ENCODE peak calls at places on chromosomes 1 and 21, in ten cellular contexts. One of them, this sample, is unnamed.
A peak's percentile ranks its signal among the peaks of the same experiment; 100 is the strongest.

GRCh38 chr1:165539306-165539705 is 4.5 kb upstream of the LRRC52 start:
- DNase-seq in endothelial cell of umbilical vein: no peak
- DNase-seq in uterus: no peak
- DNase-seq in breast epithelium: peak; percentile 38
- DNase-seq in A549: peak; percentile 69
- DNase-seq in suprapubic skin: no peak
- DNase-seq in tibial nerve: no peak
- DNase-seq in transverse colon: no peak
- DNase-seq in right lobe of liver: no peak
- DNase-seq in stomach: no peak
- DNase-seq in this sample: no peak

GRCh38 chr1:25641931-25642611 is 25.5 kb downstream of the MAN1C1 start:
- DNase-seq in endothelial cell of umbilical vein: peak; percentile 8
- DNase-seq in uterus: peak; percentile 38
- DNase-seq in breast epithelium: no peak
- DNase-seq in A549: no peak
- DNase-seq in suprapubic skin: no peak
- DNase-seq in tibial nerve: no peak
- DNase-seq in transverse colon: no peak
- DNase-seq in right lobe of liver: no peak
- DNase-seq in stomach: no peak
- DNase-seq in this sample: no peak

GRCh38 chr1:35556494-35557117 is 597 bp downstream of the KIAA0319L start:
- DNase-seq in endothelial cell of umbilical vein: no peak
- DNase-seq in uterus: no peak
- DNase-seq in breast epithelium: no peak
- DNase-seq in A549: no peak
- DNase-seq in suprapubic skin: no peak
- DNase-seq in tibial nerve: no peak
- DNase-seq in transverse colon: no peak
- DNase-seq in right lobe of liver: no peak
- DNase-seq in stomach: no peak
- DNase-seq in this sample: no peak

GRCh38 chr1:10196991-10197390 is 13.4 kb upstream of the KIF1B start:
- DNase-seq in endothelial cell of umbilical vein: no peak
- DNase-seq in uterus: peak; percentile 55
- DNase-seq in breast epithelium: no peak
- DNase-seq in A549: no peak
- DNase-seq in suprapubic skin: no peak
- DNase-seq in tibial nerve: no peak
- DNase-seq in transverse colon: no peak
- DNase-seq in right lobe of liver: no peak
- DNase-seq in stomach: no peak
- DNase-seq in this sample: no peak

GRCh38 chr1:154386643-154387352 is 18.3 kb upstream of the IL6R start:
- DNase-seq in endothelial cell of umbilical vein: no peak
- DNase-seq in uterus: no peak
- DNase-seq in breast epithelium: no peak
- DNase-seq in A549: no peak
- DNase-seq in suprapubic skin: no peak
- DNase-seq in tibial nerve: no peak
- DNase-seq in transverse colon: peak; percentile 39
- DNase-seq in right lobe of liver: no peak
- DNase-seq in stomach: no peak
- DNase-seq in this sample: no peak

GRCh38 chr1:170221031-170221430 is 75.3 kb downstream of the NTMT2 start:
- DNase-seq in endothelial cell of umbilical vein: no peak
- DNase-seq in uterus: peak; percentile 32
- DNase-seq in breast epithelium: no peak
- DNase-seq in A549: no peak
- DNase-seq in suprapubic skin: no peak
- DNase-seq in tibial nerve: peak; percentile 20
- DNase-seq in transverse colon: no peak
- DNase-seq in right lobe of liver: no peak
- DNase-seq in stomach: no peak
- DNase-seq in this sample: peak; percentile 24

GRCh38 chr1:160076295-160076694 is 5.0 kb upstream of the KCNJ9 start:
- DNase-seq in endothelial cell of umbilical vein: no peak
- DNase-seq in uterus: no peak
- DNase-seq in breast epithelium: no peak
- DNase-seq in A549: no peak
- DNase-seq in suprapubic skin: no peak
- DNase-seq in tibial nerve: no peak
- DNase-seq in transverse colon: no peak
- DNase-seq in right lobe of liver: no peak
- DNase-seq in stomach: no peak
- DNase-seq in this sample: no peak

GRCh38 chr21:15667010-15667409 is 62.8 kb upstream of the USP25 start:
- DNase-seq in endothelial cell of umbilical vein: no peak
- DNase-seq in uterus: no peak
- DNase-seq in breast epithelium: no peak
- DNase-seq in A549: peak; percentile 13
- DNase-seq in suprapubic skin: no peak
- DNase-seq in tibial nerve: no peak
- DNase-seq in transverse colon: no peak
- DNase-seq in right lobe of liver: no peak
- DNase-seq in stomach: no peak
- DNase-seq in this sample: no peak

GRCh38 chr1:2300851-2301606 is 72.9 kb downstream of the SKI start:
- DNase-seq in endothelial cell of umbilical vein: peak; percentile 62
- DNase-seq in uterus: no peak
- DNase-seq in breast epithelium: peak; percentile 74
- DNase-seq in A549: no peak
- DNase-seq in suprapubic skin: no peak
- DNase-seq in tibial nerve: peak; percentile 70
- DNase-seq in transverse colon: peak; percentile 86
- DNase-seq in right lobe of liver: peak; percentile 78
- DNase-seq in stomach: peak; percentile 74
- DNase-seq in this sample: peak; percentile 87

GRCh38 chr1:232227171-232227740 is 402.7 kb downstream of the SIPA1L2 start:
- DNase-seq in endothelial cell of umbilical vein: peak; percentile 6
- DNase-seq in uterus: no peak
- DNase-seq in breast epithelium: no peak
- DNase-seq in A549: no peak
- DNase-seq in suprapubic skin: no peak
- DNase-seq in tibial nerve: no peak
- DNase-seq in transverse colon: no peak
- DNase-seq in right lobe of liver: no peak
- DNase-seq in stomach: no peak
- DNase-seq in this sample: no peak

GRCh38 chr1:63124666-63125191 is 197.6 kb upstream of the FOXD3 start:
- DNase-seq in endothelial cell of umbilical vein: peak; percentile 78
- DNase-seq in uterus: no peak
- DNase-seq in breast epithelium: no peak
- DNase-seq in A549: no peak
- DNase-seq in suprapubic skin: no peak
- DNase-seq in tibial nerve: no peak
- DNase-seq in transverse colon: no peak
- DNase-seq in right lobe of liver: no peak
- DNase-seq in stomach: no peak
- DNase-seq in this sample: no peak

GRCh38 chr1:28104866-28105467 is 16.6 kb upstream of the EYA3 start:
- DNase-seq in endothelial cell of umbilical vein: peak; percentile 45
- DNase-seq in uterus: no peak
- DNase-seq in breast epithelium: no peak
- DNase-seq in A549: peak; percentile 67
- DNase-seq in suprapubic skin: no peak
- DNase-seq in tibial nerve: no peak
- DNase-seq in transverse colon: peak; percentile 72
- DNase-seq in right lobe of liver: no peak
- DNase-seq in stomach: peak; percentile 75
- DNase-seq in this sample: peak; percentile 36

DNA sequence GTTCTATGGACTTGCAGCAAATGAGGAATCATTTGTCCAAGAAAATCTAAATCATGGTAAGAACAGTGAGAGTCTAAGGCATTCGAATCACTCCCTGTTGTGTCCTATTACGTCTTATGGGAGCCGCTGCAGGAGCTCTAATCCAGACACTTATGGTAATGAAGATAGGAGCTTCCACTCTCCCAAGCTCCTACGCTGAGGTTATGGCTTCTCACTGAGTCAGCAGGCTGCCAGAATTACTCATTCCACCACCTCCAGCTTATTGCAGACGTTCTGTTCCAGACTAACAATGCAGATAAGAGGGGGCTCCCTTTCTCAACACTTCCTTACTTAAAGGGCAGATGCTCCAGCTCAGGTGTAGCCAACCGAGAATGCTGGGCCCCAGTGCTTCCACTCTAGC is 212.6 kb downstream of the GREM2 start:
- DNase-seq in endothelial cell of umbilical vein: no peak
- DNase-seq in uterus: peak; percentile 28
- DNase-seq in breast epithelium: no peak
- DNase-seq in A549: peak; percentile 26
- DNase-seq in suprapubic skin: no peak
- DNase-seq in tibial nerve: no peak
- DNase-seq in transverse colon: no peak
- DNase-seq in right lobe of liver: no peak
- DNase-seq in stomach: no peak
- DNase-seq in this sample: no peak
- H3K4me1 ChIP-seq in endothelial cell of umbilical vein: no peaks in the 10 kb centered on the region
- H3K4me1 ChIP-seq in uterus: no peaks in the 10 kb centered on the region
- H3K4me1 ChIP-seq in breast epithelium: no peaks in the 10 kb centered on the region
- H3K4me1 ChIP-seq in A549: peaks cover 19% of the 10 kb centered on the region
- H3K4me1 ChIP-seq in suprapubic skin: no peaks in the 10 kb centered on the region
- H3K4me1 ChIP-seq in tibial nerve: no peaks in the 10 kb centered on the region
- H3K4me1 ChIP-seq in transverse colon: no peaks in the 10 kb centered on the region
- H3K4me1 ChIP-seq in right lobe of liver: no peaks in the 10 kb centered on the region
- H3K4me1 ChIP-seq in stomach: peaks cover 4% of the 10 kb centered on the region
- H3K4me1 ChIP-seq in this sample: no peaks in the 10 kb centered on the region

GRCh38 chr1:56626546-56626945 is 18.6 kb upstream of the PRKAA2 start:
- DNase-seq in endothelial cell of umbilical vein: no peak
- DNase-seq in uterus: no peak
- DNase-seq in breast epithelium: no peak
- DNase-seq in A549: no peak
- DNase-seq in suprapubic skin: no peak
- DNase-seq in tibial nerve: no peak
- DNase-seq in transverse colon: no peak
- DNase-seq in right lobe of liver: no peak
- DNase-seq in stomach: no peak
- DNase-seq in this sample: no peak
- TF ChIP-seq POLR2A in endothelial cell of umbilical vein: no peak
- TF ChIP-seq POLR2A in uterus: no peak
- TF ChIP-seq POLR2A in breast epithelium: no peak
- TF ChIP-seq POLR2A in A549: no peak
- TF ChIP-seq POLR2A in suprapubic skin: no peak
- TF ChIP-seq POLR2A in tibial nerve: no peak
- TF ChIP-seq POLR2A in transverse colon: no peak
- TF ChIP-seq POLR2A in right lobe of liver: no peak
- TF ChIP-seq POLR2A in stomach: no peak
- TF ChIP-seq POLR2A in this sample: no peak

DNA sequence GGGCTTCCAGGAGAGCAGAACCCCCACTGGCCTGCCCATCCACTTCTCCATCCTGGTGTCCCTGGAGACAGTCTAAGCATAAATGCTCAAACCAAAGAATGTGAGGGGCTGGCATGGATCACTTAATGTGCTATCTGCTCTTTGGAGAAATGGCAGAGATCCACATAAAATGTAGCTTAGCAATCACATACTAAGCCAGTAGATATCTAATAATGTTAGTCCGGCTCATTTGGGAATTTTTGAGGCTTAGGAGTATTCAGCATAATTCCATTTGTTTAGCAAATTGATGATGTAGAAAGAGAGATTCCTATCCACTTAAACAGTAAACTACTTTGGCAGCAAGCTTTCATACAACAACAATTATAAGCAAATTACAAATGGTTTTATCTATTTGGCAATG is 90.7 kb downstream of the TENT5C start:
- DNase-seq in endothelial cell of umbilical vein: no peak
- DNase-seq in uterus: no peak
- DNase-seq in breast epithelium: no peak
- DNase-seq in A549: no peak
- DNase-seq in suprapubic skin: no peak
- DNase-seq in tibial nerve: no peak
- DNase-seq in transverse colon: no peak
- DNase-seq in right lobe of liver: no peak
- DNase-seq in stomach: no peak
- DNase-seq in this sample: no peak
- H3K27ac ChIP-seq in endothelial cell of umbilical vein: no peak overlapping the region
- H3K27ac ChIP-seq in uterus: peak overlapping the region; percentile 77
- H3K27ac ChIP-seq in breast epithelium: peak overlapping the region; percentile 64
- H3K27ac ChIP-seq in A549: no peak overlapping the region
- H3K27ac ChIP-seq in suprapubic skin: peak overlapping the region; percentile 74
- H3K27ac ChIP-seq in tibial nerve: no peak overlapping the region
- H3K27ac ChIP-seq in transverse colon: peak overlapping the region; percentile 86
- H3K27ac ChIP-seq in right lobe of liver: no peak overlapping the region
- H3K27ac ChIP-seq in stomach: peak overlapping the region; percentile 70
- H3K27ac ChIP-seq in this sample: peak overlapping the region; percentile 31

GRCh38 chr1:47914218-47914937 is 82.8 kb downstream of the TRABD2B start:
- DNase-seq in endothelial cell of umbilical vein: no peak
- DNase-seq in uterus: no peak
- DNase-seq in breast epithelium: peak; percentile 37
- DNase-seq in A549: no peak
- DNase-seq in suprapubic skin: no peak
- DNase-seq in tibial nerve: no peak
- DNase-seq in transverse colon: no peak
- DNase-seq in right lobe of liver: no peak
- DNase-seq in stomach: no peak
- DNase-seq in this sample: no peak

GRCh38 chr1:47911424-47911823 is 85.8 kb downstream of the TRABD2B start:
- DNase-seq in endothelial cell of umbilical vein: no peak
- DNase-seq in uterus: no peak
- DNase-seq in breast epithelium: no peak
- DNase-seq in A549: no peak
- DNase-seq in suprapubic skin: no peak
- DNase-seq in tibial nerve: no peak
- DNase-seq in transverse colon: no peak
- DNase-seq in right lobe of liver: no peak
- DNase-seq in stomach: no peak
- DNase-seq in this sample: no peak

GRCh38 chr1:47913225-47913823 is 83.9 kb downstream of the TRABD2B start:
- DNase-seq in endothelial cell of umbilical vein: no peak
- DNase-seq in uterus: no peak
- DNase-seq in breast epithelium: no peak
- DNase-seq in A549: no peak
- DNase-seq in suprapubic skin: no peak
- DNase-seq in tibial nerve: no peak
- DNase-seq in transverse colon: no peak
- DNase-seq in right lobe of liver: no peak
- DNase-seq in stomach: no peak
- DNase-seq in this sample: no peak

GRCh38 chr1:47912756-47913155 is 84.4 kb downstream of the TRABD2B start:
- DNase-seq in endothelial cell of umbilical vein: no peak
- DNase-seq in uterus: no peak
- DNase-seq in breast epithelium: no peak
- DNase-seq in A549: no peak
- DNase-seq in suprapubic skin: no peak
- DNase-seq in tibial nerve: no peak
- DNase-seq in transverse colon: no peak
- DNase-seq in right lobe of liver: no peak
- DNase-seq in stomach: no peak
- DNase-seq in this sample: no peak

DNA sequence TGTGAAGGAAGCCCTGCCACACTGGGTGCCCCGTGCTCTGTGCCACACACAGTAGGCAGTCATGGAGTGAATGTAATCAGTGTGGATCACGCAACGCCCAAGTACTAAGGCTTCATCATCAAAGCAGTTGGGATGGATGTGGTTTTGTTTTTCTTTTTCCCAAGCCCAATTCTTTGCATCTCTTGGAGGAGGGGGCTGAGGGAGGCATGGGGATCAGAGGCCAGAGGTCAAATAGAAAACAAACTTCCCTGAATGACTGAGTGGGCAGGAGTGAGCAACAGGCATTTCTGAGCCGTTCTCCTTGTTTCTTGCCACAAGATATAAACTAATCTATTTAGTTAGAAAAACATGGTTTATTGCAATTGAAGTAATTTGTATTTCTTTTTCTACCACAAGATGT is 85.3 kb downstream of the TRABD2B start:
- DNase-seq in endothelial cell of umbilical vein: no peak
- DNase-seq in uterus: no peak
- DNase-seq in breast epithelium: no peak
- DNase-seq in A549: no peak
- DNase-seq in suprapubic skin: no peak
- DNase-seq in tibial nerve: no peak
- DNase-seq in transverse colon: no peak
- DNase-seq in right lobe of liver: no peak
- DNase-seq in stomach: no peak
- DNase-seq in this sample: no peak
- H3K4me1 ChIP-seq in endothelial cell of umbilical vein: peaks cover 5% of the 10 kb centered on the region
- H3K4me1 ChIP-seq in uterus: no peaks in the 10 kb centered on the region
- H3K4me1 ChIP-seq in breast epithelium: no peaks in the 10 kb centered on the region
- H3K4me1 ChIP-seq in A549: no peaks in the 10 kb centered on the region
- H3K4me1 ChIP-seq in suprapubic skin: no peaks in the 10 kb centered on the region
- H3K4me1 ChIP-seq in tibial nerve: no peaks in the 10 kb centered on the region
- H3K4me1 ChIP-seq in transverse colon: no peaks in the 10 kb centered on the region
- H3K4me1 ChIP-seq in right lobe of liver: peaks cover 23% of the 10 kb centered on the region
- H3K4me1 ChIP-seq in stomach: no peaks in the 10 kb centered on the region
- H3K4me1 ChIP-seq in this sample: no peaks in the 10 kb centered on the region

This sample was measured in heart left ventricle.